ENCODE peak calls at places on chromosome X, in eight cellular contexts. H is fibroblast of pulmonary artery, W is heart left ventricle, Y is astrocyte of the cerebellum, C is kidney epithelial cell, O is mucosa of descending colon, N is foreskin fibroblast, D is cardiac muscle cell. R is an unnamed sample.

GRCh38 chrX:104712515-104712914 is 146.5 kb downstream of the IL1RAPL2 start:
- DNase-seq in H (no peak), W (no peak), Y (no peak), C (no peak), O (no peak), N (no peak), D (no peak), R (no peak)

GRCh38 chrX:155112171-155112570 is 40.9 kb downstream of the BRCC3 start:
- DNase-seq in H (no peak), W (no peak), Y (no peak), C (no peak), O (no peak), N (no peak), D (no peak), R (no peak)

GRCh38 chrX:74536142-74537010 is 78.0 kb downstream of the RLIM start:
- DNase-seq in H (peak; percentile 84), W (peak; percentile 91), Y (peak; percentile 57), C (no peak), O (peak; percentile 86), N (peak; percentile 86), D (peak; percentile 56), R (no peak)

GRCh38 chrX:140762061-140762460 is 52.5 kb downstream of the LINC00632 start:
- DNase-seq in H (peak; percentile 78), W (peak; percentile 39), Y (peak; percentile 44), C (no peak), O (no peak), N (peak; percentile 67), D (peak; percentile 67), R (no peak)

GRCh38 chrX:10576777-10577444 is 43.5 kb downstream of the MID1 start:
- DNase-seq in H (no peak), W (peak; percentile 24), Y (no peak), C (no peak), O (no peak), N (no peak), D (no peak), R (no peak)

GRCh38 chrX:107825698-107826285 is at the start of gene MID2:
- DNase-seq in H (peak; percentile 43), W (peak; percentile 55), Y (no peak), C (peak; percentile 14), O (peak; percentile 69), N (peak; percentile 54), D (peak; percentile 88), R (no peak)

GRCh38 chrX:118637997-118638396 is 89.4 kb upstream of the IL13RA1 start:
- DNase-seq in H (peak; percentile 26), W (no peak), Y (no peak), C (no peak), O (no peak), N (peak; percentile 10), D (no peak), R (no peak)

GRCh38 chrX:3175659-3176438 is 134.6 kb downstream of the ARSF start:
- DNase-seq in H (peak; percentile 42), W (no peak), Y (no peak), C (no peak), O (no peak), N (peak; percentile 59), D (no peak), R (no peak)

GRCh38 chrX:44544036-44544435 is 1.4 kb upstream of the FUNDC1 start:
- DNase-seq in H (no peak), W (no peak), Y (no peak), C (no peak), O (no peak), N (no peak), D (no peak), R (no peak)

GRCh38 chrX:11406109-11406755 is 113.0 kb downstream of the AMELX start:
- DNase-seq in H (no peak), W (no peak), Y (peak; percentile 35), C (no peak), O (no peak), N (no peak), D (no peak), R (peak; percentile 16)

GRCh38 chrX:72381439-72382198 is 75.9 kb upstream of the CITED1 start:
- DNase-seq in H (peak; percentile 20), W (no peak), Y (no peak), C (no peak), O (no peak), N (no peak), D (no peak), R (no peak)

GRCh38 chrX:10983526-10983925 is 127.6 kb upstream of the HCCS start:
- DNase-seq in H (no peak), W (no peak), Y (no peak), C (no peak), O (no peak), N (no peak), D (no peak), R (no peak)

GRCh38 chrX:152913354-152913753 is 15.5 kb downstream of the ZNF185 start:
- DNase-seq in H (no peak), W (peak; percentile 34), Y (no peak), C (no peak), O (no peak), N (no peak), D (no peak), R (no peak)

DNA sequence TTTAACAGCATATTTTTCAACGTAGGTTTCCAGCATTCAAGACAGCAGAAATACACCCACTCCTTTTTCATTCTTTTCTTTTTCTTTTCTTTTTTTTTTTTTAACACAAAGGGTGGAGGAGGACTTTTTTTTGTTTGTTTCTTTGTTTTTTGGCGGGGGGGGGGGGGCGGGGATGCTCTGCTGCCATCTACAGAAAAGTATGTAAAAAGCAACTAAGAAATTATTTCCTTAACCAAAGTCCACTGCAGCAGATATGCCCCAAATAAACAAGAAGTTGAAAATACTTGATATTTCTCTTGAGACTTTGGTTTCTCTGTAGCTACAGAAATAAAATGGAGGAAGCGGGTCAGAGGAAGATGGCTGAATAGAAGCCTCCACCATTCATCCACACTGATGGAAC is 63.2 kb upstream of the PBDC1 start:
- DNase-seq in H (no peak), W (no peak), Y (no peak), C (no peak), O (no peak), N (no peak), D (no peak), R (no peak)
- TF ChIP-seq CTCF in H (no peak), W (no peak), Y (no peak), C (no peak), O (no peak), N (no peak), D (no peak), R (no peak)

GRCh38 chrX:435536-436122 is 48.9 kb upstream of the PPP2R3B start:
- DNase-seq in H (no peak), W (no peak), Y (no peak), C (no peak), O (no peak), N (no peak), D (no peak), R (no peak)
- H3K4me3 ChIP-seq in H (no peak overlapping the region), W (no peak overlapping the region), Y (no peak overlapping the region), C (no peak overlapping the region), O (no peak overlapping the region), N (no peak overlapping the region), D (no peak overlapping the region), R (no peak overlapping the region)

GRCh38 chrX:12997898-12998687 is 23.2 kb downstream of the TMSB4X start:
- DNase-seq in H (no peak), W (no peak), Y (no peak), C (no peak), O (no peak), N (no peak), D (no peak), R (no peak)
- TF ChIP-seq CTCF in H (no peak), W (no peak), Y (no peak), C (no peak), O (no peak), N (no peak), D (no peak), R (no peak)

DNA sequence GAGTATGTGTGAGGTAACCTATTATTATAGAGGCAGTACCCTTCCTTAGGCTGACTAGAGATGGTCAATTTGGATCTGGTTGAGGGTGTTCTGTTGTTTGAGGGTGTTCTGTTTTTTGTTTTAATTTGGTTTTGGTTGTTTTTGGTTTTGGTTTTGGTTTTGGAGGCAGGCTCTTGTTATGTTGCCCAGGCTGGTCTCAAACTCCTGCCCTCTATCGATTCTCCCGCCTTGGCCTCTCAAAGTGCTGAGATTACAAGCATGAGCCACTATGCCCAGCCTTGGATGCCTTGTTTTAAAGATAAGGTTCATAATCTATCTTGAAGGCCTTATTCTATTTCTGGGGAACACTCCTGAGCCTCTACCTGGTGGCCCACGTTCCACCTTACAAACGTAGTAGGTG is 902 bp downstream of the CXorf65 start:
- DNase-seq in H (no peak), W (no peak), Y (no peak), C (no peak), O (no peak), N (no peak), D (no peak), R (no peak)
- H3K4me3 ChIP-seq in H (no peak overlapping the region), W (no peak overlapping the region), Y (no peak overlapping the region), C (no peak overlapping the region), O (no peak overlapping the region), N (no peak overlapping the region), D (no peak overlapping the region), R (no peak overlapping the region)

GRCh38 chrX:153971632-153972367 is at the start of gene HCFC1:
- DNase-seq in H (peak; percentile 87), W (peak; percentile 97), Y (peak; percentile 75), C (no peak), O (peak; percentile 97), N (peak; percentile 92), D (peak; percentile 89), R (peak; percentile 21)
- TF ChIP-seq CTCF in H (no peak), W (no peak), Y (no peak), C (no peak), O (no peak), N (no peak), D (no peak), R (no peak)

DNA sequence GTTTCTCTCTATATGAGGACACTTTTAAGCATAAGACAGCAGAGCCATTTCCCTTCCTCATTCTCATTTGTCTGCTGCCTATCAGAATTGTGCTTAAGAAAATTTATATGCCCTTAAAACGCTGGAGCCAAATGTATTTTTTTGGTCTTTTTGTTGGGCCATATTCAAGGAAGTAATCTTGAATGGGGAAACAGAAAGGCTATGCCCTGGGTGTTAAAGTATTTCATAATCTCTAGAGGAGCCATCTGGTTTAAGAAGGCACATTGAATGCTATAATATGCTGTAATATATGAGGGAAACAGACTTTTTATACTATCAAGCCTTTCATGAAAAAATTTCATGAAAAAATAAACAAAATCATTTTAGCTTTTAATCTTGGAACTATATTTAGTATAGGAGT is 4.3 kb downstream of the DMD start:
- DNase-seq in H (no peak), W (no peak), Y (no peak), C (no peak), O (no peak), N (no peak), D (no peak), R (no peak)
- H3K4me3 ChIP-seq in H (no peak overlapping the region), W (peak overlapping the region; percentile 46), Y (no peak overlapping the region), C (no peak overlapping the region), O (no peak overlapping the region), N (no peak overlapping the region), D (peak overlapping the region; percentile 76), R (no peak overlapping the region)

R was measured in AG04449.